ENCODE peak calls at places on chromosomes 16 and 17, in four cellular contexts. O is HepG2, G is K562, T is GM12878. U is an unnamed sample.

GRCh38 chr16:4093495-4094137 is 22.6 kb downstream of the ADCY9 start:
- DNase-seq in O (no peak), G (no peak), T (no peak), U (no peak)

GRCh38 chr17:65000798-65001197 is 55.7 kb downstream of the GNA13 start:
- DNase-seq in O (no peak), G (no peak), T (no peak), U (no peak)

GRCh38 chr17:66302761-66303626 is 581 bp downstream of the PRKCA start:
- DNase-seq in O (peak; percentile 70), G (peak; percentile 57), T (no peak), U (peak; percentile 45)

GRCh38 chr16:2519711-2520080 is 475 bp upstream of the AMDHD2 start:
- DNase-seq in O (no peak), G (no peak), T (no peak), U (no peak)

GRCh38 chr17:3026856-3027751 is 36.3 kb downstream of the OR1D5 start:
- DNase-seq in O (no peak), G (no peak), T (no peak), U (no peak)

GRCh38 chr17:27993723-27994310 is 48.7 kb upstream of the NLK start:
- DNase-seq in O (no peak), G (no peak), T (no peak), U (no peak)

GRCh38 chr16:84820305-84820684 is 510 bp downstream of the CRISPLD2 start:
- DNase-seq in O (no peak), G (no peak), T (no peak), U (no peak)

GRCh38 chr17:32267690-32268205 is 2.1 kb downstream of the RHBDL3 start:
- DNase-seq in O (no peak), G (no peak), T (no peak), U (peak; percentile 35)

GRCh38 chr16:12672986-12673385 is 130.7 kb downstream of the CPPED1 start:
- DNase-seq in O (no peak), G (no peak), T (no peak), U (no peak)

GRCh38 chr16:83113317-83113716 is 486.5 kb downstream of the CDH13 start:
- DNase-seq in O (peak; percentile 10), G (no peak), T (no peak), U (peak; percentile 63)

GRCh38 chr17:70357196-70357595 is 187.9 kb downstream of the KCNJ2 start:
- DNase-seq in O (no peak), G (no peak), T (no peak), U (no peak)

GRCh38 chr16:85628651-85629050 is 15.5 kb downstream of the GSE1 start:
- DNase-seq in O (no peak), G (no peak), T (no peak), U (no peak)

GRCh38 chr17:34961093-34961911 is at the start of the genes CCT6B and ZNF830:
- DNase-seq in O (peak; percentile 92), G (peak; percentile 91), T (peak; percentile 79), U (peak; percentile 88)

GRCh38 chr16:29899516-29900101 is at the start of gene SEZ6L2:
- DNase-seq in O (peak; percentile 94), G (peak; percentile 77), T (no peak), U (peak; percentile 90)

GRCh38 chr16:50884066-50884860 is 142.4 kb downstream of the CYLD start:
- DNase-seq in O (peak; percentile 30), G (peak; percentile 81), T (no peak), U (peak; percentile 87)

GRCh38 chr16:19307587-19308241 is 22.2 kb downstream of the CLEC19A start:
- DNase-seq in O (peak; percentile 33), G (peak; percentile 46), T (no peak), U (peak; percentile 73)
- TF ChIP-seq CBFB in O (no peak), G (no peak), T (no peak), U (no peak)

DNA sequence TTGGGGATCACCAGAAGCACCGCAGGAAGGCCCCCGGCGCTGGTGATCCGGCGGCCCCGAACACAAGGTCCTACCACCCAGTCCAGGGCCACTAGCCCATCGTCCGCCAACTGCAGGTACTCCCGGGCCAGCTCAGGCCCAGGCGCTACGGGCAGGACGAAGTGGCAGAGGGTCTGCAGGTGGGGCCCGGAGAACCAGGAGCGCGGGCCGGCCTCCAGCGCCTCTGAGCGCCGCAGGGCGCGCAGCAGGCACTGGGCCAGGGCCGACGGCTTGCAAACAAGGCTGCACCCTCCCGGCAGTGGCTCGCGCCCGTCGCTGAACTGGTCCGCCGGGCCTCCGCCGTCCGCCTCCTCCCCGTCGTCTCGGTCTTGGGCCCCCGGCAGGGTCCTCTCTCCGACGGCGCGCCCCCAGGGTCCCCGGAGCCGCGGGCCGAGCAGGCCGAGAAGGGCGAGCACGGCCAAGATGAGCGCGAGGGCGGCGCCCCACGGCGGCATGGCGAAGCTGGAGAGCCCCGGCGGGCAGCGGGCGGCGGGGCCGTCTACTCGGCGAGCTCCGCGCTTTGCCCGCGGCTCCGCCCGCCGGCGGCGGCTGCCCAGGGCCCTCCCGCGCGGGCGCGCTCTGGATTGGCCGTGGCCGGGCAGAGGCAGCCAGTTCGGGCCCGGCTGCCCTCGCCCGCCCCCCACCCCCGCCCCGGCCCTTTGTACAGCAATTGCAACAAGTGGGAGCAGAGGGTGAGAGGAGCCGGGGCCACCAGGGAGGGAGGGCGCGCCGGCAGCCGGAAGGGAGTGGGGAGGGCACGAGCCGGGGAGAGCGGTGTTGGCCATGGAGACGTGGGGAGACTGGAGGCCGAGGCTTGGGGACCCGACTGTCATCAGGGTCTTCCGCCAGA is at the start of gene ABHD15:
- DNase-seq in O (peak; percentile 35), G (no peak), T (no peak), U (peak; percentile 56)
- TF ChIP-seq TCF7 in O (no peak), G (no peak), T (no peak), U (no peak)

GRCh38 chr17:30969989-30970680 is 704 bp upstream of the RNF135 start:
- DNase-seq in O (no peak), G (no peak), T (no peak), U (peak; percentile 22)
- TF ChIP-seq CBFB in O (no peak), G (no peak), T (no peak), U (no peak)

DNA sequence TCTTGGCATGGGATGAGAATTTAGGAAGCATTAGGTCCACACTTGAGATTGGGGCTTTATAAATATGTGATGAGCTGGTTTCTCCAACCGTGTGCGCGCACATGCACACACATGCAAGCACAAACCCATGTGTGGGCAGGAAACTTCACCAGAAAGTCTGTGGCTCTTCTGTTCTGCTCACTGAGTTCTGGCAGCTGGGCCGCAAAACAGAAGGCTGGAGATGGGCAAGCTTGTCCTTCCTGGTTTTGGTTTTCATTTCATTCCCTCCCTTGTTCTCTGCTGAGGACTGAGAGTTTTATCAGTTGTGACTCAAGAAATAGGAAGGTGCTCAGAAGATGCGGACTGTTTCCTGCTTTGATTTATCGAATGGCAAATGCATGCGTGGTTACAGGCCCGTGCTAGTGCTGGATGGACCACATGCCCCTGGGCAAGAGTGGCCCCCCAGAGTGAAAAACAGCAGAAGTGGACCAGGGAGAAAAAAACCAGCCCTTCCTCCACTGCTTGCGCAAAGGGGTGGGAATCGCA is 14.1 kb downstream of the MAP3K14 start:
- DNase-seq in O (no peak), G (no peak), T (peak; percentile 89), U (no peak)
- TF ChIP-seq TCF7 in O (no peak), G (no peak), T (peak; percentile 61), U (no peak)

GRCh38 chr16:10827691-10828341 is 9.2 kb upstream of the TVP23A start:
- DNase-seq in O (no peak), G (no peak), T (no peak), U (no peak)
- TF ChIP-seq CBFB in O (no peak), G (no peak), T (no peak), U (no peak)

GRCh38 chr17:4365103-4365627 is 1.3 kb downstream of the UBE2G1 start:
- DNase-seq in O (peak; percentile 89), G (peak; percentile 68), T (peak; percentile 88), U (peak; percentile 86)

GRCh38 chr17:4365628-4366311 is 705 bp downstream of the UBE2G1 start:
- DNase-seq in O (no peak), G (peak; percentile 61), T (no peak), U (peak; percentile 60)

GRCh38 chr17:4362141-4362540 is 4.3 kb downstream of the UBE2G1 start:
- DNase-seq in O (no peak), G (no peak), T (no peak), U (peak; percentile 1)

GRCh38 chr17:4366312-4367063 is at the start of gene UBE2G1:
- DNase-seq in O (peak; percentile 96), G (peak; percentile 93), T (peak; percentile 89), U (peak; percentile 100)

DNA sequence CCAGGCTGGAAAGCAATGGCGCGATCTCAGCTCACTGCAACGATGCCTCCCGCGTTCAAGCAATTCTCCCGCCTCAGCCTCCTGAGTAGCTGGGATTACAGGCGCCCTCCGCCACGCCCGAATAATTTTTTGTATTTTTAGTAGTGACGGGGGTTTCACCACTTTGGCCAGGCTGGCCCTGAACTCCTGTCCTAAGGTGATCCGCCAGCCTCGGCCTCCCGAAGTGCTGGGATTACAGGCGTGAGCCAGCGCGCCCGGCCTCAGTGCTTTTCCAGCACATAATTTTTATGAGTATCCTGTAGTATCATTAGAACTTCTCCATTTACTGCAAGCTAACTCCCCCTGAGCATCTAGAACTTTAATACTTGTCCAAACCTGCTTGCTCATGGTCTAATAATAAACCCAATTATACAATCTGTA is 1.8 kb downstream of the UBE2G1 start:
- DNase-seq in O (no peak), G (no peak), T (no peak), U (no peak)
- TF ChIP-seq TCF7 in O (no peak), G (no peak), T (no peak), U (no peak)

GRCh38 chr17:77611791-77612466 is 346.6 kb upstream of the TNRC6C start:
- DNase-seq in O (no peak), G (no peak), T (no peak), U (no peak)
- TF ChIP-seq CBFB in O (no peak), G (no peak), T (no peak), U (no peak)

GRCh38 chr17:79070266-79070880 is 4.3 kb upstream of the ENGASE start:
- DNase-seq in O (no peak), G (no peak), T (no peak), U (no peak)
- TF ChIP-seq TCF7 in O (no peak), G (no peak), T (no peak), U (no peak)

DNA sequence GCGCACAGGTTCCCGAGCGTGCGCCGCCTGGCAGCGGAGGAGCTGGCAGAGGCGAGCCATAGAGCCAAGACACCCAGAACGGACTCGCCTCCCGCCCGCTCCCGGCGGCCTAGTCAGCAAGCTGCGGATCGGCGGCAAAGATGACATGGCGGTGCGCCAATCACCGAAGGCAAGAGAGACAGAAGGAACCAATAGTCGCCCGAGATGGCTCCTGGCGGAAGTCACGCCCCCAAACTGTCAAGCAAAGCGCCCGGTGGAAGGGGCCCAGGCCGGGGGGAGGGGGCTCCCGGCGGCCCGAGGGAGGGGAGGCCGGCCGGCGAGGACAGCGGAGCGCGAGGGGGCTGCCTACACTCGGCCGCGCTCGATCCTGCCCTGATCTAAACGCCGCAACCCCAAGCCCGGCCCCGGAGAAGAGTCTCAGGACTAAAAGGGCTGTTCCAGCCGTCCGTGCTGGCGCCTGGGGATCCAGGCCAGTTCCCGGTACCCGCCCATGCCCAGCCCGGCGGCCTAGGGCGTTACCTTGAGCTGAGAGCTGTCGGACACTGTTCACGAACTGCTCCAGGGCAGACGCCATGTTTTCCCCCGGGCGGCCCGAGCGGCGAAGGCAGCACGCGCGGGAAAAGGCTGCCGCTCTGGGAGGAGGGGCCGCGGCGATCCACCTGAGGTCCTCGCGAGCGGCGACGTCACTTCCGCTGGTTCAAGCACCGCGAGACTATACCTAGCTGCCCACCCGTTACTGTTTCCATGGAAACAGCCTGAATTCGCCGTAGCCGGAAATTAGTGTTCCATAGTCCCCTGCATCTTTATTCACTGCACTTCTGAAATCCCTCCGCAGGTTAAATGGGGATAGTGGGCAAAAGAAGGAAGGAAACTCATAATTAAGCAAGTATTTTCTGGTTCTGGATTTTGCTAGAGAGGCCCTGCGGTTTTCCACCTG is at the start of gene COPS3:
- DNase-seq in O (peak; percentile 95), G (peak; percentile 93), T (peak; percentile 84), U (peak; percentile 95)
- TF ChIP-seq CBFB in O (peak; percentile 68), G (no peak), T (no peak), U (no peak)